ENCODE peak calls at places on chromosomes 3 and 15, in ten cellular contexts. Y, W, K, I, D, F, G, E, C and R are unnamed samples.

GRCh38 chr15:83602021-83602420 is 51.9 kb upstream of the ADAMTSL3 start:
- DNase-seq in Y (no peak), W (no peak), K (no peak), I (no peak), D (no peak), F (no peak), G (no peak), E (no peak), C (no peak), R (no peak)

GRCh38 chr15:77034620-77035467 is 36.1 kb downstream of the TSPAN3 start:
- DNase-seq in Y (no peak), W (peak), K (no peak), I (peak), D (peak), F (peak), G (peak), E (peak), C (peak), R (no peak)

GRCh38 chr3:94249491-94250079 is 186.7 kb downstream of the NSUN3 start:
- DNase-seq in Y (peak), W (peak), K (peak), I (peak), D (peak), F (peak), G (peak), E (peak), C (peak), R (peak)

GRCh38 chr3:171622126-171622525 is 161.9 kb upstream of the TNIK start:
- DNase-seq in Y (no peak), W (peak), K (no peak), I (no peak), D (no peak), F (no peak), G (no peak), E (no peak), C (no peak), R (no peak)

GRCh38 chr15:91824256-91824655 is 29.3 kb upstream of the SLCO3A1 start:
- DNase-seq in Y (no peak), W (no peak), K (no peak), I (no peak), D (no peak), F (no peak), G (no peak), E (no peak), C (no peak), R (peak)

GRCh38 chr3:14152233-14152962 is 26.0 kb downstream of the XPC start:
- DNase-seq in Y (peak), W (peak), K (peak), I (no peak), D (peak), F (no peak), G (no peak), E (no peak), C (no peak), R (no peak)

GRCh38 chr3:53806182-53807116 is 39.8 kb downstream of the CHDH start:
- DNase-seq in Y (no peak), W (no peak), K (no peak), I (no peak), D (peak), F (no peak), G (no peak), E (peak), C (no peak), R (no peak)

GRCh38 chr3:178434206-178434805 is 101.9 kb upstream of the KCNMB2 start:
- DNase-seq in Y (no peak), W (peak), K (no peak), I (no peak), D (no peak), F (peak), G (no peak), E (no peak), C (no peak), R (peak)

GRCh38 chr3:150370129-150370602 is 37.9 kb upstream of the TSC22D2 start:
- DNase-seq in Y (no peak), W (peak), K (peak), I (no peak), D (peak), F (peak), G (peak), E (no peak), C (no peak), R (no peak)

GRCh38 chr3:183845090-183845489 is 19.7 kb upstream of the MAP6D1 start:
- DNase-seq in Y (no peak), W (no peak), K (no peak), I (no peak), D (no peak), F (no peak), G (no peak), E (no peak), C (no peak), R (no peak)